ENCODE peak calls at places on chromosomes 1 and 21, in five cellular contexts. X is heart left ventricle; K is effector memory CD4-positive, alpha-beta T cell; M is psoas muscle; G is hepatocyte. J is an unnamed sample. For H3K36me3, the result is how much of the 10 kb centered on the place peaks cover.

GRCh38 chr1:246218686-246219085 is 288.4 kb downstream of the SMYD3 start:
- DNase-seq in K (no peak), G (no peak), X (no peak), M (no peak), J (no peak)

GRCh38 chr1:24828887-24829192 is 83.6 kb downstream of the CLIC4 start:
- DNase-seq in G (no peak), K (no peak), M (no peak), X (no peak), J (no peak)

GRCh38 chr1:40936878-40937484 is 42.5 kb upstream of the CTPS1 start:
- DNase-seq in K (no peak), G (no peak), M (no peak), X (no peak), J (no peak)

GRCh38 chr1:65477414-65478378 is 57.2 kb downstream of the LEPR start:
- DNase-seq in G (no peak), M (no peak), K (no peak), X (no peak), J (no peak)

GRCh38 chr1:180926164-180926981 is 13.7 kb downstream of the KIAA1614 start:
- DNase-seq in M (peak), K (no peak), X (peak), G (peak), J (no peak)

GRCh38 chr1:222225171-222225570 is 322.7 kb downstream of the HHIPL2 start:
- DNase-seq in X (no peak), K (no peak), G (no peak), M (no peak), J (no peak)

GRCh38 chr1:231929311-231929710 is 302.7 kb downstream of the DISC1 start:
- DNase-seq in X (no peak), G (peak), M (no peak), K (no peak), J (no peak)

GRCh38 chr1:181577475-181577874 is 94.2 kb downstream of the CACNA1E start:
- DNase-seq in K (no peak), X (no peak), M (no peak), G (no peak), J (no peak)

GRCh38 chr1:226097866-226098625 is 35.5 kb downstream of the H3-3A start:
- DNase-seq in G (no peak), X (no peak), K (no peak), M (no peak), J (no peak)

GRCh38 chr1:235533476-235534168 is 29.4 kb upstream of the B3GALNT2 start:
- DNase-seq in X (no peak), M (no peak), G (no peak), K (no peak), J (no peak)

GRCh38 chr1:228494970-228495853 is 8.0 kb downstream of the RNF187 start:
- DNase-seq in M (no peak), X (no peak), K (no peak), G (no peak), J (no peak)

GRCh38 chr1:226512076-226512728 is 36.4 kb upstream of the STUM start:
- DNase-seq in M (no peak), K (no peak), X (no peak), G (no peak), J (no peak)

GRCh38 chr1:9416918-9417500 is 122.3 kb upstream of the SLC25A33 start:
- DNase-seq in G (no peak), X (no peak), M (no peak), K (no peak), J (no peak)

GRCh38 chr1:3506943-3507342 is 52.5 kb downstream of the ARHGEF16 start:
- DNase-seq in X (no peak), G (no peak), K (no peak), M (no peak), J (no peak)

GRCh38 chr21:28959367-28960099 is 33.1 kb downstream of the LTN1 start:
- DNase-seq in G (peak), K (no peak), X (no peak), M (no peak), J (no peak)

GRCh38 chr1:168664069-168664834 is 64.8 kb downstream of the DPT start:
- DNase-seq in G (peak), K (no peak), M (no peak), X (no peak), J (no peak)

GRCh38 chr1:44327679-44328491 is 27.2 kb downstream of the ERI3 start:
- DNase-seq in G (peak), K (no peak), M (peak), X (peak), J (no peak)

GRCh38 chr1:4655674-4656532 is 1.5 kb downstream of the AJAP1 start:
- DNase-seq in G (peak), K (no peak), M (peak), X (no peak), J (no peak)

GRCh38 chr1:55466343-55466742 is 251.2 kb upstream of the USP24 start:
- DNase-seq in M (no peak), K (no peak), X (no peak), G (no peak), J (no peak)

GRCh38 chr1:214351551-214352277 is 70.8 kb downstream of the SMYD2 start:
- DNase-seq in M (no peak), X (no peak), G (no peak), K (no peak), J (no peak)
- H3K36me3 ChIP-seq in M (under half), X (under half), G (under half), K (under half), J (under half)

GRCh38 chr1:167661527-167662436 is 31.8 kb downstream of the RCSD1 start:
- DNase-seq in M (no peak), X (no peak), G (peak), K (no peak), J (no peak)

GRCh38 chr1:167656657-167657056 is 26.6 kb downstream of the RCSD1 start:
- DNase-seq in G (no peak), M (no peak), K (no peak), X (no peak), J (no peak)

GRCh38 chr1:167659876-167660275 is 29.8 kb downstream of the RCSD1 start:
- DNase-seq in M (no peak), K (no peak), G (no peak), X (no peak), J (no peak)

GRCh38 chr1:167658574-167659328 is 28.7 kb downstream of the RCSD1 start:
- DNase-seq in X (no peak), K (no peak), M (no peak), G (no peak), J (no peak)

GRCh38 chr1:167659440-167659839 is 29.4 kb downstream of the RCSD1 start:
- DNase-seq in G (peak), M (no peak), X (no peak), K (no peak), J (no peak)
- H3K36me3 ChIP-seq in G (under half), M (under half), X (under half), K (under half), J (under half)

DNA sequence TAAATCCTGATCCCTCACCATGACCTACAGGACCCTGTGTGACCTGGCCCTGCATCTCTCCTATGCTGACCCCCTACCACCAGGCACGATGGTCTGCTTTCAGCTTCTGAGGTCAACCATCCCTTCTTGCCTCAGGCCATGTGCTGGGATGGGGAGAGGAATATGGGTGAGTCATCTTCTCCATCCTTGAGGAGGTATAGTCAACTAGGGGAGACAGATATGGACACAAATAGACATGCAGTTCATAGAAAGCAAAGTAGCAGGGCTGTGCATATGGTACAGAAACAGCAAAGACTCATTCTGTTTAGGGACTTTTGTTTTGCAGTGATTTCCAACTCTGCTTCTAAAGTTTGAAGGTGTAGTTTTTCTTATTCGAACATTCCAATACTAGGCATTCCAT is 250.8 kb upstream of the FGGY start:
- DNase-seq in G (no peak), M (no peak), K (no peak), X (no peak), J (no peak)
- H3K36me3 ChIP-seq in G (under half), M (under half), K (under half), X (under half), J (under half)

DNA sequence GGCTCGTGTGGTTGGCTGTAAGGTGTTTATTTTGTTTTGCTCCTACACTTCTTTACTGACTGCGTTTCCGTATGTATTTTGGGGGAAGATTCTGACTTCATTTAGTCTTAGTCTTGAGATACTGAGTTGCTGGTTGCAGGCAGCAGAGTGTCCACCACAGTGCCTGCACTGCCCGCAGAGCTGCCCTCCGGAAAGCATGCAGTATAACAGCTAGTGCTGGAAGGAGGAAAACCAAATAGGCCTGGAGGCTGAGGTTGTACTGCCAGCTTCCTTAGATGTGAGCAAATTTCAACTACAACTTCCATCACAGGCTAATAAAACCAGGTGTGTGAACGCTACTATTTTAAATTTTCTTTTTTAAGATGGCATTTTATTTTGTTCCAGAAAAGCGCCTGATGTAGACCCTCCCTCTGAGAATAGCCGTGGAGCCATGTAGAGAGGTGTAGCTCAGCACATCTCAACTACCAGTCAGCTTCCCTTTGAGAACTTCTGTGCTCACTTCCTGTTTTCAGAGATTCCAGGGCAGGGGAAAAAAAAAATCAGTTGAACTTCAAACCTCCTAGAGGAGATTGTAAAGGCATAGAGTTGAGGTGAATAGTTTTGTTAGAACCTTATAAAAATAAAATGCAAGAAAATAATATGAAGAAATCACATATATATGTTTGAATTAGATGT is 17.6 kb downstream of the LMO4 start:
- DNase-seq in X (no peak), K (no peak), G (no peak), M (no peak), J (no peak)
- H3K36me3 ChIP-seq in X (under half), K (under half), G (under half), M (under half), J (under half)

DNA sequence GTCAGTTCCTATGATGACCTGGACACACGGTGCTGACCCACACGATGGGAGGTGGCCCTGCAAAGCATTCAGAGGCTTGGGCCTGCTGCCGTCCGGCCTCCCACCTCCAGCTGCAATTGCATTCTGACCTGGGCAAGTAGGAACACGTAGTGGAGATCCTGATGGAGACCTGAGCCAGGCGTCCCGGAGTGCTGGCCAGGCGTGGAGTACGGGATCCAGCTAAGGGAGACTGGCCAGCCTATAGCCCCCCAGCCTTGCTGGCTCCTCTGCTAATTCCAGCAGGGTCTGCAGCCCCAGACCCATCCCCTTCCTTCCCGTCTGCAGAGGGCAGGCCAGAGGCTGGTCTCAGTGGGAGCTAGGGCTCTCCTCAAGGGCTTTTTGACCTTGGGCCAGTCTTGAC is 11.2 kb downstream of the CD46 start:
- DNase-seq in X (no peak), G (no peak), K (no peak), M (no peak), J (no peak)
- H3K36me3 ChIP-seq in X (under half), G (under half), K (under half), M (under half), J (under half)

GRCh38 chr1:110877364-110877763 is 4.4 kb downstream of the CD53 start:
- DNase-seq in M (no peak), X (no peak), G (no peak), K (no peak), J (no peak)
- H3K36me3 ChIP-seq in M (under half), X (under half), G (under half), K (under half), J (under half)

GRCh38 chr1:156410740-156411139 is 41.7 kb downstream of the RHBG start:
- DNase-seq in K (no peak), X (no peak), M (peak), G (no peak), J (no peak)
- H3K36me3 ChIP-seq in K (under half), X (under half), M (under half), G (under half), J (under half)

DNA sequence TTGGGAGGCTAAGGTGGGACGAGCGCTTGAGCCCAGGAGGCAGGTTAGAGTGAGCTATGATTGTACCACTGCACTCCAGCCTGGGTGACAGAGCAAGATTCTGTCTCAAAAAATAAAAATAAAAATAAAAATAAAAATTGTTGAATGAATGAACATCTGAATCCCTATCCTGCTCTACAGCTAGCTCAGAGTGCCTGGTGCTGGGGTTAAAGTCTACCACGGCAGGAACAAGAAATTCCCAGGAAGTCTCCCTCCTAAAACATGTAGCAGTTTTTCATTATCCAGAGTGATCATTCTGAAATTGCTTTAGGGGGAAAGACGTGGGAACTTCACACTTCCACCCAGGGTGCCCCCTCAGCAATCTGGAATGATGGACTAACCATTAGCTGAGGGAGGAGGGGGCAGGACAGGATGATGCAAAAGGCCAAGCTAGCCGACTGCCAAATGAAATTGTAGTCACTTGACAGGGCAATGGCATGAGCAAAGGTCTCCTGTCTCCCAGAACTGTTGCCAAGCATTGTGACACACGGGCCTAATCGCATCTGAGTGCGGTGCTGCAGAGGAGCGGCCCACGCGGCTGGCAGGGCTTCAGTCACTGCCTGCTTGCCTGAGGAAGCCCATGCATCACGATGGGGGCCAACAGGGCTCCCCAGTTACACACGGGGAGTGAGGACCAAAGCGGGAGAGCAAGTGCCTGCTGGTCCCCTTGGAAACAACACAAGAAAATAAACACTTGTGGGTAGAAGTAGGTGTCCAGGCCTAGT is 85.7 kb downstream of the NENF start:
- DNase-seq in M (peak), K (no peak), X (peak), G (peak), J (no peak)
- H3K36me3 ChIP-seq in M (under half), K (under half), X (under half), G (under half), J (under half)

GRCh38 chr1:46274224-46275029 is 26.9 kb downstream of the RAD54L start:
- DNase-seq in K (no peak), G (no peak), X (no peak), M (no peak), J (no peak)
- H3K36me3 ChIP-seq in K (under half), G (under half), X (under half), M (under half), J (under half)